ENCODE peak calls at places on chromosomes 11 and 22, in six cellular contexts. One of them, this sample, is unnamed.
A peak's percentile ranks its signal among the peaks of the same experiment; 100 is the strongest.

GRCh38 chr11:130476200-130476921 is 27.9 kb downstream of the ADAMTS15 start:
- DNase-seq in H54: no peak
- DNase-seq in body of pancreas: no peak
- DNase-seq in tibial nerve: no peak
- DNase-seq in thyroid gland: peak; percentile 50
- DNase-seq in IMR-90: peak; percentile 10
- DNase-seq in this sample: no peak

GRCh38 chr11:100774859-100775258 is 87.8 kb downstream of the ARHGAP42 start:
- DNase-seq in H54: no peak
- DNase-seq in body of pancreas: no peak
- DNase-seq in tibial nerve: no peak
- DNase-seq in thyroid gland: no peak
- DNase-seq in IMR-90: no peak
- DNase-seq in this sample: no peak

GRCh38 chr22:24153353-24153752 is 27.9 kb upstream of the SUSD2 start:
- DNase-seq in H54: no peak
- DNase-seq in body of pancreas: no peak
- DNase-seq in tibial nerve: no peak
- DNase-seq in thyroid gland: peak; percentile 60
- DNase-seq in IMR-90: peak; percentile 69
- DNase-seq in this sample: no peak

GRCh38 chr22:38317995-38318715 is 922 bp upstream of the CSNK1E start:
- DNase-seq in H54: peak; percentile 95
- DNase-seq in body of pancreas: peak; percentile 74
- DNase-seq in tibial nerve: peak; percentile 41
- DNase-seq in thyroid gland: peak; percentile 28
- DNase-seq in IMR-90: peak; percentile 93
- DNase-seq in this sample: peak; percentile 71

GRCh38 chr11:126832387-126832786 is 168.2 kb downstream of the KIRREL3 start:
- DNase-seq in H54: no peak
- DNase-seq in body of pancreas: no peak
- DNase-seq in tibial nerve: no peak
- DNase-seq in thyroid gland: no peak
- DNase-seq in IMR-90: no peak
- DNase-seq in this sample: no peak

GRCh38 chr11:57055780-57056179 is 67.1 kb downstream of the OR5AK2 start:
- DNase-seq in H54: no peak
- DNase-seq in body of pancreas: no peak
- DNase-seq in tibial nerve: no peak
- DNase-seq in thyroid gland: no peak
- DNase-seq in IMR-90: no peak
- DNase-seq in this sample: no peak

GRCh38 chr22:49992921-49993648 is 19.5 kb downstream of the IL17REL start:
- DNase-seq in H54: no peak
- DNase-seq in body of pancreas: peak; percentile 73
- DNase-seq in tibial nerve: peak; percentile 13
- DNase-seq in thyroid gland: peak; percentile 66
- DNase-seq in IMR-90: peak; percentile 43
- DNase-seq in this sample: peak; percentile 80

GRCh38 chr22:49995059-49995412 is 17.5 kb downstream of the IL17REL start:
- DNase-seq in H54: no peak
- DNase-seq in body of pancreas: no peak
- DNase-seq in tibial nerve: no peak
- DNase-seq in thyroid gland: no peak
- DNase-seq in IMR-90: no peak
- DNase-seq in this sample: no peak

GRCh38 chr22:29139965-29140782 is 65.5 kb upstream of the EMID1 start:
- DNase-seq in H54: no peak
- DNase-seq in body of pancreas: no peak
- DNase-seq in tibial nerve: no peak
- DNase-seq in thyroid gland: no peak
- DNase-seq in IMR-90: peak; percentile 58
- DNase-seq in this sample: no peak

GRCh38 chr22:26642465-26643367 is 14.7 kb upstream of the MIAT start:
- DNase-seq in H54: no peak
- DNase-seq in body of pancreas: no peak
- DNase-seq in tibial nerve: no peak
- DNase-seq in thyroid gland: no peak
- DNase-seq in IMR-90: no peak
- DNase-seq in this sample: peak; percentile 39

GRCh38 chr11:28701760-28702449 is 593.7 kb downstream of the METTL15 start:
- DNase-seq in H54: peak; percentile 25
- DNase-seq in body of pancreas: peak; percentile 30
- DNase-seq in tibial nerve: no peak
- DNase-seq in thyroid gland: no peak
- DNase-seq in IMR-90: no peak
- DNase-seq in this sample: peak; percentile 42

GRCh38 chr11:10413268-10413667 is 41.8 kb upstream of the AMPD3 start:
- DNase-seq in H54: no peak
- DNase-seq in body of pancreas: no peak
- DNase-seq in tibial nerve: no peak
- DNase-seq in thyroid gland: no peak
- DNase-seq in IMR-90: peak; percentile 22
- DNase-seq in this sample: no peak

GRCh38 chr22:45617948-45618347 is 53.7 kb upstream of the ATXN10 start:
- DNase-seq in H54: no peak
- DNase-seq in body of pancreas: no peak
- DNase-seq in tibial nerve: no peak
- DNase-seq in thyroid gland: no peak
- DNase-seq in IMR-90: no peak
- DNase-seq in this sample: no peak

GRCh38 chr22:48301421-48301820 is 1526.3 kb downstream of the BRD1 start:
- DNase-seq in H54: no peak
- DNase-seq in body of pancreas: no peak
- DNase-seq in tibial nerve: no peak
- DNase-seq in thyroid gland: peak; percentile 87
- DNase-seq in IMR-90: no peak
- DNase-seq in this sample: no peak

GRCh38 chr11:25775608-25776007 is 556.3 kb upstream of the ANO3 start:
- DNase-seq in H54: no peak
- DNase-seq in body of pancreas: no peak
- DNase-seq in tibial nerve: no peak
- DNase-seq in thyroid gland: no peak
- DNase-seq in IMR-90: no peak
- DNase-seq in this sample: no peak

GRCh38 chr22:37330200-37331033 is 48.1 kb downstream of the CYTH4 start:
- DNase-seq in H54: peak; percentile 71
- DNase-seq in body of pancreas: peak; percentile 81
- DNase-seq in tibial nerve: no peak
- DNase-seq in thyroid gland: peak; percentile 39
- DNase-seq in IMR-90: peak; percentile 90
- DNase-seq in this sample: peak; percentile 43

GRCh38 chr22:26479792-26480610 is 3.6 kb downstream of the HPS4 start:
- DNase-seq in H54: no peak
- DNase-seq in body of pancreas: no peak
- DNase-seq in tibial nerve: no peak
- DNase-seq in thyroid gland: no peak
- DNase-seq in IMR-90: no peak
- DNase-seq in this sample: no peak

GRCh38 chr22:30206964-30207363 is 39.6 kb downstream of the LIF start:
- DNase-seq in H54: peak; percentile 49
- DNase-seq in body of pancreas: peak; percentile 61
- DNase-seq in tibial nerve: no peak
- DNase-seq in thyroid gland: no peak
- DNase-seq in IMR-90: peak; percentile 99
- DNase-seq in this sample: peak; percentile 35

GRCh38 chr11:117492578-117493251 is 165.1 kb downstream of the CEP164 start:
- DNase-seq in H54: no peak
- DNase-seq in body of pancreas: no peak
- DNase-seq in tibial nerve: no peak
- DNase-seq in thyroid gland: no peak
- DNase-seq in IMR-90: no peak
- DNase-seq in this sample: no peak

GRCh38 chr11:24082241-24082640 is 414.6 kb upstream of the LUZP2 start:
- DNase-seq in H54: no peak
- DNase-seq in body of pancreas: no peak
- DNase-seq in tibial nerve: no peak
- DNase-seq in thyroid gland: no peak
- DNase-seq in IMR-90: peak; percentile 66
- DNase-seq in this sample: no peak

GRCh38 chr22:40043793-40044101 is 49.0 kb downstream of the FAM83F start:
- DNase-seq in H54: no peak
- DNase-seq in body of pancreas: no peak
- DNase-seq in tibial nerve: no peak
- DNase-seq in thyroid gland: no peak
- DNase-seq in IMR-90: no peak
- DNase-seq in this sample: no peak

GRCh38 chr11:57214494-57214893 is 22.6 kb downstream of the APLNR start:
- DNase-seq in H54: peak; percentile 40
- DNase-seq in body of pancreas: no peak
- DNase-seq in tibial nerve: no peak
- DNase-seq in thyroid gland: no peak
- DNase-seq in IMR-90: peak; percentile 86
- DNase-seq in this sample: no peak

GRCh38 chr11:1668911-1669473 is 28.0 kb upstream of the KRTAP5-6 start:
- DNase-seq in H54: no peak
- DNase-seq in body of pancreas: no peak
- DNase-seq in tibial nerve: no peak
- DNase-seq in thyroid gland: no peak
- DNase-seq in IMR-90: no peak
- DNase-seq in this sample: no peak

GRCh38 chr11:123086315-123086714 is 24.4 kb upstream of the HSPA8 start:
- DNase-seq in H54: no peak
- DNase-seq in body of pancreas: no peak
- DNase-seq in tibial nerve: no peak
- DNase-seq in thyroid gland: peak; percentile 53
- DNase-seq in IMR-90: no peak
- DNase-seq in this sample: no peak
- TF ChIP-seq POLR2A in H54: no peak
- TF ChIP-seq POLR2A in body of pancreas: no peak
- TF ChIP-seq POLR2A in tibial nerve: no peak
- TF ChIP-seq POLR2A in thyroid gland: no peak
- TF ChIP-seq POLR2A in IMR-90: no peak
- TF ChIP-seq POLR2A in this sample: no peak

GRCh38 chr11:64767344-64768299 is 7.8 kb upstream of the PYGM start:
- DNase-seq in H54: no peak
- DNase-seq in body of pancreas: peak; percentile 67
- DNase-seq in tibial nerve: peak; percentile 55
- DNase-seq in thyroid gland: peak; percentile 57
- DNase-seq in IMR-90: peak; percentile 60
- DNase-seq in this sample: peak; percentile 73
- TF ChIP-seq POLR2A in H54: no peak
- TF ChIP-seq POLR2A in body of pancreas: no peak
- TF ChIP-seq POLR2A in tibial nerve: no peak
- TF ChIP-seq POLR2A in thyroid gland: no peak
- TF ChIP-seq POLR2A in IMR-90: no peak
- TF ChIP-seq POLR2A in this sample: no peak

GRCh38 chr11:6681949-6682348 is 1.2 kb downstream of the MRPL17 start:
- DNase-seq in H54: no peak
- DNase-seq in body of pancreas: no peak
- DNase-seq in tibial nerve: no peak
- DNase-seq in thyroid gland: no peak
- DNase-seq in IMR-90: peak; percentile 28
- DNase-seq in this sample: no peak

GRCh38 chr11:6681505-6681904 is 1.6 kb downstream of the MRPL17 start:
- DNase-seq in H54: no peak
- DNase-seq in body of pancreas: no peak
- DNase-seq in tibial nerve: no peak
- DNase-seq in thyroid gland: no peak
- DNase-seq in IMR-90: no peak
- DNase-seq in this sample: no peak

GRCh38 chr11:6682591-6682935 is 577 bp downstream of the MRPL17 start:
- DNase-seq in H54: no peak
- DNase-seq in body of pancreas: no peak
- DNase-seq in tibial nerve: no peak
- DNase-seq in thyroid gland: no peak
- DNase-seq in IMR-90: no peak
- DNase-seq in this sample: no peak

GRCh38 chr11:6686006-6686405 is 2.9 kb upstream of the MRPL17 start:
- DNase-seq in H54: no peak
- DNase-seq in body of pancreas: no peak
- DNase-seq in tibial nerve: no peak
- DNase-seq in thyroid gland: no peak
- DNase-seq in IMR-90: no peak
- DNase-seq in this sample: no peak

DNA sequence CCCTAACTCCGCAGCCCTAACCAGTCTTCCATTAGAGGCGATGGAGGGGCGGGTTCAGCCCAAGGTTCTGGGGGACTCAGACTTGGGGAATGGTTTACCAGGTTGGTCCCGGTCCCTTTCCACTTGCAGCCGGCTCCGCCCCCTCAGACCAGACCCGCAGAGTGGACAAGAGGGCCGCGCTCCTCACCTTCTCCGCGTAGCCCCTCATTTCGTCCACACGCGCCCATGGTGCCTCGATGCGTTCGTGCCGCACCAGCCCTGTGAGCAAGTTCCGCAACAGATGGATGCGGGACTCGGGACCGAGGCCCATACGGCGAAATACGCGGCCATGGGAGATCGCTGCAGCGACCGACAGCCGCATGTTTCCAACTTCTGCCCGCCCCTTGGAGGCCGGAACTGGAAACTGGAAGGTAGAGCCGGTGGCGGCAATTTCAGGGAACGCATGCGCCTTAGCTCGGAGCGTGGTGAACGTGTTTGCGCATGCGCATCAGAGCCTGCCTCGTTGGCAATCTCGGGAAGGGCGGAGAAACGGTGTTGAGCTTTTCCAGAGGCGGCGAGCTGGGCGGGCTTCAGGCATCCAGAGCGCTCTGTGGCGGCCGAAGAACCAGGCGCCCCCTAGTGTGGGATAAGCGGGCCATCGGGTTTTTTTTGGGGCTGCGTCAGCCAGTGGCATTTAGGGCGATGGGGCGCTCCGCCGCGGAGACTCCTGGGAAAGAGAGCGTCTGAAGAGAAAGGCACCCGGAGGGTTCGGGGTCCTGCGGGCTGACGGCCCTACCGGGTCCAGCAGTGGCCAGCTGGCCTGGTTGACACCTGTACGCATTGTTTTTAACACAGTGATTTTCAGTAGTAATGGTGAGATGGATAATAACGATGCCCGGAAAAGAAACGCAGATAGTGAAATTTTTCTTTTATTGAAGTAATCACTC is at the start of gene MRPL17:
- DNase-seq in H54: peak; percentile 93
- DNase-seq in body of pancreas: peak; percentile 100
- DNase-seq in tibial nerve: peak; percentile 95
- DNase-seq in thyroid gland: peak; percentile 99
- DNase-seq in IMR-90: peak; percentile 98
- DNase-seq in this sample: peak; percentile 99
- TF ChIP-seq POLR2A in H54: peak; percentile 98
- TF ChIP-seq POLR2A in body of pancreas: peak; percentile 88
- TF ChIP-seq POLR2A in tibial nerve: peak; percentile 77
- TF ChIP-seq POLR2A in thyroid gland: peak; percentile 79
- TF ChIP-seq POLR2A in IMR-90: peak; percentile 72
- TF ChIP-seq POLR2A in this sample: peak; percentile 79

GRCh38 chr11:71927813-71928738 is at the start of gene XNDC1N:
- DNase-seq in H54: peak; percentile 65
- DNase-seq in body of pancreas: peak; percentile 73
- DNase-seq in tibial nerve: no peak
- DNase-seq in thyroid gland: peak; percentile 46
- DNase-seq in IMR-90: peak; percentile 90
- DNase-seq in this sample: peak; percentile 77
- TF ChIP-seq POLR2A in H54: peak; percentile 46
- TF ChIP-seq POLR2A in body of pancreas: no peak
- TF ChIP-seq POLR2A in tibial nerve: no peak
- TF ChIP-seq POLR2A in thyroid gland: no peak
- TF ChIP-seq POLR2A in IMR-90: no peak
- TF ChIP-seq POLR2A in this sample: no peak

This sample was measured in stomach.